ENCODE peak calls at places on chromosome 7, in ten cellular contexts. P, V, G, A, E, B, X, K, T and Y are unnamed samples.

GRCh38 chr7:37342665-37343471 is 105.8 kb downstream of the ELMO1 start:
- DNase-seq in V (no peak), E (no peak), K (peak), X (peak), B (no peak), G (peak), P (no peak), T (no peak), A (no peak), Y (no peak)

GRCh38 chr7:96563409-96563808 is 146.2 kb downstream of the SEM1 start:
- DNase-seq in B (no peak), E (no peak), T (no peak), V (no peak), A (no peak), G (no peak), P (no peak), K (no peak), X (no peak), Y (no peak)

GRCh38 chr7:128882134-128882533 is 19.5 kb downstream of the ATP6V1F start:
- DNase-seq in P (no peak), B (no peak), E (no peak), K (no peak), X (no peak), A (no peak), T (no peak), V (no peak), G (no peak), Y (no peak)

GRCh38 chr7:28267012-28267411 is 86.4 kb upstream of the JAZF1 start:
- DNase-seq in G (no peak), T (no peak), X (no peak), K (no peak), A (no peak), E (no peak), B (no peak), V (no peak), P (no peak), Y (no peak)

GRCh38 chr7:100613447-100614185 is 1.3 kb downstream of the MOSPD3 start:
- DNase-seq in E (no peak), G (no peak), V (no peak), K (no peak), P (no peak), B (no peak), X (no peak), T (no peak), A (no peak), Y (no peak)

GRCh38 chr7:90999989-91000979 is 263.9 kb upstream of the FZD1 start:
- DNase-seq in E (no peak), P (no peak), B (no peak), A (peak), G (no peak), T (no peak), V (no peak), X (no peak), K (no peak), Y (no peak)

GRCh38 chr7:149147730-149148653 is 739 bp downstream of the ZNF398 start:
- DNase-seq in X (no peak), T (no peak), B (peak), V (peak), P (peak), E (peak), G (peak), K (peak), A (peak), Y (peak)

GRCh38 chr7:3119963-3120362 is 76.3 kb upstream of the CARD11 start:
- DNase-seq in T (no peak), P (no peak), K (no peak), E (no peak), A (no peak), X (no peak), V (no peak), B (no peak), G (no peak), Y (no peak)

GRCh38 chr7:113790025-113790424 is 128.8 kb downstream of the PPP1R3A start:
- DNase-seq in B (no peak), T (no peak), K (no peak), E (no peak), A (no peak), X (no peak), G (no peak), P (no peak), V (no peak), Y (no peak)

GRCh38 chr7:115087437-115087836 is 165.5 kb downstream of the MDFIC start:
- DNase-seq in G (no peak), V (no peak), A (peak), X (no peak), E (no peak), K (no peak), B (peak), P (no peak), T (peak), Y (no peak)

GRCh38 chr7:33050425-33051318 is 11.9 kb downstream of the NT5C3A start:
- DNase-seq in G (no peak), T (no peak), K (no peak), B (peak), V (no peak), A (peak), P (no peak), E (peak), X (peak), Y (peak)

GRCh38 chr7:134044682-134045081 is 82.5 kb upstream of the LRGUK start:
- DNase-seq in B (no peak), V (no peak), P (no peak), K (no peak), G (no peak), A (peak), X (no peak), T (no peak), E (no peak), Y (no peak)

GRCh38 chr7:100464210-100464660 is at the start of gene SPACDR:
- DNase-seq in G (no peak), V (no peak), P (no peak), E (no peak), A (peak), K (no peak), X (no peak), B (no peak), T (no peak), Y (no peak)

GRCh38 chr7:144869072-144869471 is 33.2 kb upstream of the TPK1 start:
- DNase-seq in G (no peak), A (no peak), X (no peak), E (no peak), V (no peak), P (no peak), T (no peak), K (no peak), B (no peak), Y (no peak)

GRCh38 chr7:124764071-124764846 is 1.3 kb downstream of the GPR37 start:
- DNase-seq in X (peak), B (no peak), T (no peak), V (no peak), E (no peak), P (no peak), A (no peak), G (no peak), K (no peak), Y (no peak)

GRCh38 chr7:48140001-48140681 is 31.1 kb upstream of the ABCA13 start:
- DNase-seq in A (peak), K (no peak), E (no peak), T (no peak), X (no peak), V (no peak), P (no peak), B (peak), G (no peak), Y (no peak)

GRCh38 chr7:14457567-14458453 is 444.7 kb downstream of the DGKB start:
- DNase-seq in A (peak), K (peak), B (peak), T (peak), P (peak), X (peak), G (peak), V (peak), E (peak), Y (peak)

GRCh38 chr7:12641196-12641595 is 46.2 kb upstream of the ARL4A start:
- DNase-seq in P (no peak), X (no peak), T (no peak), K (no peak), B (no peak), G (no peak), V (no peak), E (no peak), A (no peak), Y (no peak)

GRCh38 chr7:16479587-16479986 is 14.0 kb upstream of the SOSTDC1 start:
- DNase-seq in V (no peak), G (no peak), X (no peak), P (no peak), K (no peak), B (no peak), T (no peak), E (peak), A (no peak), Y (no peak)